ENCODE peak calls at places on chromosomes 5 and 9, in five cellular contexts. Z, D, M, B and J are unnamed samples.

GRCh38 chr5:109516385-109516784 is 106.6 kb upstream of the PJA2 start:
- DNase-seq in Z (no peak), D (no peak), M (no peak), B (no peak), J (no peak)

GRCh38 chr9:81687521-81688261 is 1.7 kb downstream of the TLE1 start:
- DNase-seq in Z (no peak), D (peak; percentile 25), M (peak; percentile 57), B (no peak), J (no peak)

GRCh38 chr9:134915046-134915930 is 2.4 kb downstream of the FCN1 start:
- DNase-seq in Z (no peak), D (no peak), M (no peak), B (no peak), J (no peak)

GRCh38 chr5:157570801-157571200 is 4.8 kb downstream of the ADAM19 start:
- DNase-seq in Z (no peak), D (no peak), M (no peak), B (no peak), J (no peak)

GRCh38 chr5:147464211-147464610 is 45.7 kb downstream of the DPYSL3 start:
- DNase-seq in Z (peak; percentile 46), D (peak; percentile 31), M (no peak), B (no peak), J (no peak)

GRCh38 chr9:32431196-32431595 is 46.8 kb downstream of the ACO1 start:
- DNase-seq in Z (peak; percentile 40), D (no peak), M (no peak), B (no peak), J (no peak)

GRCh38 chr9:113570106-113570505 is 106.6 kb downstream of the RGS3 start:
- DNase-seq in Z (no peak), D (no peak), M (no peak), B (no peak), J (no peak)

GRCh38 chr5:56253924-56254323 is 20.8 kb upstream of the ANKRD55 start:
- DNase-seq in Z (no peak), D (no peak), M (no peak), B (no peak), J (no peak)

GRCh38 chr9:5562806-5563416 is 52.6 kb downstream of the PDCD1LG2 start:
- DNase-seq in Z (no peak), D (no peak), M (no peak), B (no peak), J (no peak)

GRCh38 chr5:104344809-104345512 is 782.4 kb upstream of the NUDT12 start:
- DNase-seq in Z (peak; percentile 83), D (no peak), M (no peak), B (no peak), J (no peak)

GRCh38 chr5:77223653-77224052 is 13.2 kb downstream of the PDE8B start:
- DNase-seq in Z (no peak), D (no peak), M (no peak), B (no peak), J (no peak)

GRCh38 chr9:87875839-87876545 is 6.7 kb upstream of the SPATA31E1 start:
- DNase-seq in Z (no peak), D (no peak), M (no peak), B (no peak), J (no peak)

GRCh38 chr9:90559075-90560073 is 83.2 kb downstream of the DIRAS2 start:
- DNase-seq in Z (peak; percentile 25), D (no peak), M (peak; percentile 25), B (no peak), J (no peak)

GRCh38 chr5:76363385-76364261 is 39.5 kb upstream of the IQGAP2 start:
- DNase-seq in Z (no peak), D (no peak), M (peak; percentile 79), B (no peak), J (no peak)

GRCh38 chr5:91125916-91126315 is 257.2 kb downstream of the ARRDC3 start:
- DNase-seq in Z (no peak), D (no peak), M (no peak), B (no peak), J (no peak)

GRCh38 chr5:177403826-177404640 is 3.6 kb upstream of the PFN3 start:
- DNase-seq in Z (peak; percentile 52), D (peak; percentile 96), M (peak; percentile 91), B (peak; percentile 49), J (no peak)

GRCh38 chr9:81529556-81530193 is 159.7 kb downstream of the TLE1 start:
- DNase-seq in Z (no peak), D (no peak), M (peak; percentile 71), B (no peak), J (no peak)

GRCh38 chr5:74626386-74627222 is 13.9 kb downstream of the ENC1 start:
- DNase-seq in Z (no peak), D (no peak), M (no peak), B (no peak), J (no peak)

GRCh38 chr5:55694152-55694830 is 17.8 kb downstream of the SLC38A9 start:
- DNase-seq in Z (no peak), D (no peak), M (no peak), B (no peak), J (no peak)

GRCh38 chr9:114289106-114289505 is 33.8 kb upstream of the ORM1 start:
- DNase-seq in Z (no peak), D (no peak), M (peak; percentile 6), B (no peak), J (no peak)

GRCh38 chr5:133453825-133454224 is 158.5 kb downstream of the FSTL4 start:
- DNase-seq in Z (no peak), D (no peak), M (no peak), B (no peak), J (no peak)

GRCh38 chr9:14189578-14189977 is 124.4 kb downstream of the NFIB start:
- DNase-seq in Z (no peak), D (no peak), M (no peak), B (no peak), J (no peak)

GRCh38 chr9:136952354-136952855 is 332 bp downstream of the LCN12 start:
- DNase-seq in Z (no peak), D (no peak), M (no peak), B (no peak), J (no peak)

GRCh38 chr5:471750-472058 is 28.7 kb downstream of the EXOC3 start:
- DNase-seq in Z (no peak), D (no peak), M (no peak), B (no peak), J (no peak)

GRCh38 chr5:124203308-124203707 is 543.1 kb downstream of the ZNF608 start:
- DNase-seq in Z (no peak), D (no peak), M (no peak), B (no peak), J (no peak)

GRCh38 chr9:129868033-129868395 is 32.8 kb downstream of the USP20 start:
- DNase-seq in Z (no peak), D (no peak), M (no peak), B (no peak), J (no peak)

GRCh38 chr9:20649381-20649780 is 27.1 kb upstream of the MLLT3 start:
- DNase-seq in Z (no peak), D (no peak), M (no peak), B (no peak), J (no peak)

GRCh38 chr9:111890254-111890791 is 6.3 kb upstream of the UGCG start:
- DNase-seq in Z (no peak), D (no peak), M (no peak), B (no peak), J (no peak)

GRCh38 chr5:103424008-103424407 is 138.6 kb downstream of the NUDT12 start:
- DNase-seq in Z (peak; percentile 25), D (no peak), M (no peak), B (no peak), J (no peak)

GRCh38 chr9:124843635-124844034 is 9.6 kb upstream of the WDR38 start:
- DNase-seq in Z (peak; percentile 80), D (no peak), M (no peak), B (no peak), J (no peak)

GRCh38 chr9:38689678-38690077 is 30.3 kb downstream of the FAM240B start:
- DNase-seq in Z (no peak), D (no peak), M (peak; percentile 36), B (no peak), J (no peak)

DNA sequence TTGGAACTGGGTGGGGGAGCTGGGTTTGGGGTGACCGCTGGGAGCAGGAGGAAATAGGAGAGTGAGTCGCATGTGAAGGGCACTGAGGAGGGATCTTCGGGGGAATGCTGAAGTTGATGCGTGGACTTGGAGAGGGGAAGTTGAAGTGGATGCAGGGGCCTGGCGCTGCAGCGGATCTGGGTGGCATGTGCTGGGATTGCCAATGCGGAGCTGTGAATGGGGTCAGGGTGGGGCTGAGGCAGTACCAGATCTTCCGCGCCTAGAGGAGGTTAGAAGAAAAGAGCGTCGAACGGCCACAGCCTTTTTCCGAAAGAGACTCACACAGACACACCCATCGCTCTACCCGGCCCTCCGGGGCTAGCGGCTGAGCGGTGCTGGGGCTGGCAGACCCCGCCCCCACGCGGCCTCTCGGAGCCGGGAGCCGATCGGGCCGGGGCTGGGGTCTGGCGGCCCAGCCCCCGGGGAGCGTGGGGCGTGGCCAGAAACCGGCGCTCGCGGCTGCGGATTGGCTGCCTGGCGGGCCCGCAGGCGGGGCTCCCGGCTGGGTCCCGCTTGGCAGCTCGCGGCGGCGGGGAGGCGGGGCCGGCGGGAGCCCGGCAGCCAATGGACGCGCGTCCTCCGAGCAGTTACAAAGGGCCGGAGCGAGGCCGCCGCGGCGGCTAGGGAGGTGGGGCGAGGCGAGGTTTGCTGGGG is at the start of gene TGFBR1:
- DNase-seq in Z (peak; percentile 82), D (peak; percentile 99), M (peak; percentile 92), B (no peak), J (peak; percentile 50)
- TF ChIP-seq CTCF in Z (peak; percentile 7), D (peak; percentile 2), M (peak; percentile 26), B (peak; percentile 5), J (no peak)

DNA sequence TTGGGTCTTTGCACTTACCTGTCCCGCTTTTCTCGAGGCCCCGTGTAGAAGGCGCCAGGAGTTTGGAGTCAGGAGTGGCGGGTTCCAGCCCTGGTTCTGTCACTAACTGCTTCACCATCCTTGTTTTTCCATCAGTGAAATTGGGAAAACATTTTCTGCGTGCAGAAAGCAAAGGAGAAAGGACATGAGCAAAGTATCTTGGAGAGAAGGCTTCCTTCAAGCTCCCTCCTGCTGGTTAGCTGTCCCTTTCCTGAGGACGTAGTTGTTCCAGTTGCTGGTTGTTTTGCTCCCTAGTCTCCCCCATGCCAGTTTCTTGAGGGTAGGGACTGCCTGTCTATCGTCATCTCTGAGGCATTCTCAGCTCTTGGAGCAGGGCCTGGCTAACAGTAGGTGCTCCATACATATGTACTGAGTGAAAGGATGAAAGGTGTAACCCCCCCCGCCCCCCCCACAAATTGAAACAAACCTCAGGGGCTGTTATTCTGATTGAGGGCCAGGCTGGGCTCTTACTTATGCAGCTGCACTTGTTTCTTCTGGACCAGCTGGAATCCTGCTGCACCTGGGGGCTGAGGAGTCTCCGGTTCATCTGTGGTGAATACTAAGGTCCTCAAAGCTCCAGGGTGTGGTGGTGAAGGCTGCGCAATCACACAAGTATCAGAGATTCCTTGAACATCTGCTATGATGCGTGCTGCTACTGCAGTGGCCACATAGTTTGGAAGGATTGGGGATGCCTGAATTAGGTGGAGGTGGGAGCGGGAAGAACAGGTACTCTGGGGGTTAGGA is 1.0 kb downstream of the SMIM3 start:
- DNase-seq in Z (no peak), D (peak; percentile 12), M (no peak), B (no peak), J (no peak)
- TF ChIP-seq CTCF in Z (no peak), D (no peak), M (no peak), B (no peak), J (no peak)

GRCh38 chr5:143036146-143036927 is 266.2 kb downstream of the ARHGAP26 start:
- DNase-seq in Z (no peak), D (peak; percentile 34), M (no peak), B (no peak), J (no peak)
- TF ChIP-seq CTCF in Z (no peak), D (peak; percentile 2), M (no peak), B (no peak), J (no peak)

GRCh38 chr9:12640866-12641636 is 52.1 kb upstream of the TYRP1 start:
- DNase-seq in Z (no peak), D (no peak), M (no peak), B (no peak), J (no peak)
- TF ChIP-seq CTCF in Z (no peak), D (no peak), M (no peak), B (no peak), J (no peak)